ENCODE peak calls at places on chromosomes 4 and X, in four cellular contexts. N, I, Z and P are unnamed samples.
A peak's percentile ranks its signal among the peaks of the same experiment; 100 is the strongest.

GRCh38 chrX:153669174-153669890 is 4.3 kb downstream of the PNCK start:
- DNase-seq in N (peak; percentile 65), Z (no peak), I (no peak), P (peak; percentile 55)

GRCh38 chrX:53678667-53679066 is 7.9 kb downstream of the HUWE1 start:
- DNase-seq in N (peak; percentile 29), I (no peak), Z (no peak), P (peak; percentile 13)

GRCh38 chr4:106565727-106566126 is 197.1 kb upstream of the GIMD1 start:
- DNase-seq in Z (no peak), N (no peak), I (no peak), P (no peak)

GRCh38 chr4:98659106-98659592 is 738 bp upstream of the TSPAN5 start:
- DNase-seq in N (no peak), I (no peak), Z (no peak), P (peak; percentile 23)

GRCh38 chr4:108352664-108353308 is 184.1 kb upstream of the LEF1 start:
- DNase-seq in I (no peak), N (no peak), Z (no peak), P (no peak)

GRCh38 chr4:42655248-42655647 is 1.7 kb downstream of the ATP8A1 start:
- DNase-seq in N (no peak), Z (no peak), I (no peak), P (no peak)

GRCh38 chr4:46399440-46399839 is 9.5 kb upstream of the GABRA2 start:
- DNase-seq in Z (no peak), N (no peak), I (no peak), P (no peak)

GRCh38 chr4:113468165-113469022 is 293.1 kb downstream of the CAMK2D start:
- DNase-seq in Z (no peak), N (no peak), I (peak; percentile 63), P (peak; percentile 31)

GRCh38 chr4:109184421-109184956 is 118.0 kb downstream of the COL25A1 start:
- DNase-seq in I (no peak), N (no peak), Z (no peak), P (no peak)

GRCh38 chr4:180827610-180828009 is 1415.6 kb upstream of the TENM3 start:
- DNase-seq in Z (no peak), N (no peak), I (no peak), P (no peak)

GRCh38 chr4:110589297-110589696 is 33.6 kb downstream of the PITX2 start:
- DNase-seq in I (no peak), Z (no peak), N (no peak), P (no peak)

GRCh38 chr4:20203508-20203907 is 48.2 kb upstream of the SLIT2 start:
- DNase-seq in Z (no peak), I (no peak), N (no peak), P (no peak)

GRCh38 chrX:39012561-39013209 is 211.4 kb downstream of the MID1IP1 start:
- DNase-seq in Z (no peak), N (no peak), I (no peak), P (no peak)

GRCh38 chrX:19188566-19188965 is 66.3 kb upstream of the ADGRG2 start:
- DNase-seq in I (no peak), Z (no peak), N (no peak), P (no peak)

GRCh38 chr4:61202638-61203495 is 2.7 kb downstream of the ADGRL3 start:
- DNase-seq in I (no peak), Z (no peak), N (no peak), P (no peak)

GRCh38 chr4:156377036-156377700 is 423.5 kb upstream of the CTSO start:
- DNase-seq in N (no peak), Z (no peak), I (no peak), P (no peak)

GRCh38 chrX:39065051-39065871 is 264.0 kb downstream of the MID1IP1 start:
- DNase-seq in N (no peak), Z (no peak), I (no peak), P (no peak)

GRCh38 chr4:70892086-70892769 is 9.9 kb upstream of the MOB1B start:
- DNase-seq in I (no peak), Z (no peak), N (peak; percentile 42), P (no peak)

GRCh38 chr4:159837071-159837470 is 734.2 kb downstream of the RAPGEF2 start:
- DNase-seq in N (no peak), I (no peak), Z (no peak), P (no peak)

GRCh38 chr4:95158626-95159025 is 390.1 kb downstream of the UNC5C start:
- DNase-seq in Z (no peak), I (no peak), N (no peak), P (no peak)

GRCh38 chr4:968621-969394 is 4.6 kb downstream of the DGKQ start:
- DNase-seq in I (no peak), N (no peak), Z (no peak), P (no peak)

DNA sequence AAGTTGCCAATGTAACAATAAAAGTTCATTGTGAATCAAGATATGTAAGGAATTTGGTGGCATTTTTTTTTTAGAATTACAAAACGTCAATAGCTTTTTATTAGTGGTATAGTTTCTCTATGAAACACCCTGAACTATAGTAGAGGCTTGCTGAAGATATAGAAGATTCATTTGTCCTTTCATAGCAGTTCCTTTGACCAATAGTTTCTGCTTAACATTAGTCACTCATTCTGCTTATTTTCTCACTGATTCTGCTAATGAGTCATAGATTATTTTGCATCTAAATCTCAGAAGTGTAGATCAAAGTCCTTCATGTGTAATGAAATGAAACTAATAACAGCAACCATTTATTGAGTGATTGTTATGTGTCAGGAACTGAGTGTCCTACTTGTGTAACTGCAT is 205.0 kb upstream of the TET2 start:
- DNase-seq in I (no peak), N (no peak), Z (peak; percentile 37), P (no peak)
- TF ChIP-seq CHD4 in I (no peak), N (no peak), Z (no peak), P (no peak)

DNA sequence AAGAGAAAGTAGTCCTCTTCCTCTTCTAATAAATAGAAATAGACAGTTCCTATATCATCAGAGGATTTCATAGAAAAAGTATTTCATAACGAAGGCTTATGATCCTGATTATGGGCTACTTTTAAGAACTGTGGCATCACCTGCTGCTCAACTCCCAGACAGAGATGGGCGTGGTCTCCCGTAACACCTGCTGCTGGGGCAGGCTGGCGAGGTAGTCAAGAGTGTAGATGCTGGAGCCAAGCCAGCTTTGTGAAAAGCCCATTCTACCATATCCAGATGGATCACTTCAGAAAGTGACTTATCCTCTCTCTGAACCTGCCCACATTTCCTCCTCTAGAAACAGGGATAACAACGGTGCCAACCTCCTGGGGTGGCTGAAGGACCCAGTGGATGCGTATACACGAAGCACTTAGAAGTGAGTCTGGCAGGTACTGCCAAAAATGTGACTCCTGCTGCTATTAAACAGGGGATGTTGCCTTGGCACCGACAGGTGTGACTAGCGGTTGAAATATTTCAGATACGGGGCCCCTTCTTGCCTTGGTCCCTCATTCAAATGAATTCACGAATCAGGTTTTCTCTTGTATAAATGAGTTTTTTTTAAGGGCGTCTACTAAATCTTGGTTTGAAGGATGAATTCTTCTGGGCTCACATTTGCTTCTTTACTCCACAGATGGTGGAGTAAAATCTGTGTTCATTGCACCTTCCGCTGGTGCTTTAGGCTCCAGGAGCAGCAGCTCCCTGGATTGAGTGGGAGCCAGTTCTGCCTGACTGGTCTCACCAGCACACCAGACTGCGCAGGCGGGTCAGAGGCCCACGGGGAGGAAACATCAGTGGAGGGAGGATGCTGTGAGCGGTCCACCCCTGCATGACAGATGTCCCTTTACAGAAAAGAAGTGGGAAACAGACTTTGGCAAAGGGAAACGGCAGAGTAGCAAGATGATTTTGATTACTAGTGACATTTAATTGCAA is 95.7 kb downstream of the SORBS2 start:
- DNase-seq in I (no peak), Z (no peak), N (no peak), P (no peak)
- TF ChIP-seq EP300 in I (no peak), Z (no peak), N (no peak), P (no peak)

GRCh38 chrX:14694631-14695030 is 165.3 kb downstream of the GLRA2 start:
- DNase-seq in I (no peak), Z (no peak), N (no peak), P (no peak)
- TF ChIP-seq JUNB in I (no peak), Z (no peak), N (no peak), P (no peak)

GRCh38 chrX:16589211-16589610 is 60.7 kb upstream of the S100G start:
- DNase-seq in Z (no peak), N (no peak), I (no peak), P (peak; percentile 6)
- TF ChIP-seq CHD4 in Z (no peak), N (no peak), I (no peak), P (no peak)

DNA sequence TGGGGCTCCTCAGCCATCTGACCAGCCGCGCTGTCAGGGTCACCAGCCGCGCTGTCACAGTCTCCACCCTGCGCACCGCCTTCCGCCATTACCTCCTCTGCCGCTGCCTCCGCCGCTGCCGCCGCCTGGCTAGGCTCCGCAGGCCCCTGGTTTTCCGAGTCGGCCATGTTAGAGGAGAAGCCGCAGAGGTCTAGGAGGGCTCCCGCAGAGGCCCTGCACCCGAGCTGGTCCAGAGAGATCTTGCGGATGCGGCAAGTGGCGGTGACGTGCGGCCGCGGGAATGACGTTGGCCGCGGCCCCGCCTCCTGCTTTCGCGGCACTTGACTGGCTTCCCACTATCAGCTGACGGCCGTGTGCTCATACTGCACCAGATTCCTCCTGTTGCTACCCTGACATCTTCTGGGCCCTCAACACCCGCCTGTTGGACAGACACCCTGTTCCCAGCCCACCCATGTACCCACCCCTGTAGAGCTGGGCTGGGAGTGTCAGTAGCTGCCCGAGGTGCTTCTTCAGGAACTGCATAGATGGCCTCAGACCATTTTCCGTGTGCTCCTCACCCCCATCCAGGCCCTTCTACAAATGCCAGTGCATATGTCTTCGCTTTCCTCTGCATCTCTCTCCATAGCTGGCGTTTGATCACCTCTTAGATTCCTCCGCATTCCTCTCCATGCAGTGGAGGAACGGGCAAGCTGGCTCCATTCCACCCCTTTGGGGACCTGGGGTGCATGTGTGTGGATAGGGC is at the start of gene NAP1L5:
- DNase-seq in I (no peak), N (peak; percentile 74), Z (peak; percentile 7), P (peak; percentile 50)
- TF ChIP-seq EP300 in I (no peak), N (no peak), Z (no peak), P (no peak)

DNA sequence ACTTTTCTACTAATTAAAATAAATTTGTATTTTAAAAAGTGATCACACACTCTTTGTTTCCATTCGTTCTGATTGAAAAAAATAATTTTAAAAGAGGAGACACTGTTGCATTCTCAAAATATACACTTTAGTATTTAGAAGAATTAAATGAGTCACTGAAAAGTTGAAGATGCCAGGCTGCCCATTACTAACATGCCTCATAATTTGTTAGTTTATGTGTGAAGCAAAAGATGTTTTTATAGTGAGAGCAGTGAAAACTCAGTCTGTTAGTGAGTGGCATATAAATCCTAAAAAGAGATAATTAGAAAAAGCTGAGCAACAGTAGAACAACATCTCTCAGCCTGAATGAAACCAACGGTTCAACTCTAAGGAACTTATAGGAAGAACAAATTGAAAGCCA is 143.4 kb downstream of the CDS1 start:
- DNase-seq in Z (no peak), N (no peak), I (no peak), P (no peak)
- TF ChIP-seq JUNB in Z (no peak), N (no peak), I (no peak), P (no peak)

DNA sequence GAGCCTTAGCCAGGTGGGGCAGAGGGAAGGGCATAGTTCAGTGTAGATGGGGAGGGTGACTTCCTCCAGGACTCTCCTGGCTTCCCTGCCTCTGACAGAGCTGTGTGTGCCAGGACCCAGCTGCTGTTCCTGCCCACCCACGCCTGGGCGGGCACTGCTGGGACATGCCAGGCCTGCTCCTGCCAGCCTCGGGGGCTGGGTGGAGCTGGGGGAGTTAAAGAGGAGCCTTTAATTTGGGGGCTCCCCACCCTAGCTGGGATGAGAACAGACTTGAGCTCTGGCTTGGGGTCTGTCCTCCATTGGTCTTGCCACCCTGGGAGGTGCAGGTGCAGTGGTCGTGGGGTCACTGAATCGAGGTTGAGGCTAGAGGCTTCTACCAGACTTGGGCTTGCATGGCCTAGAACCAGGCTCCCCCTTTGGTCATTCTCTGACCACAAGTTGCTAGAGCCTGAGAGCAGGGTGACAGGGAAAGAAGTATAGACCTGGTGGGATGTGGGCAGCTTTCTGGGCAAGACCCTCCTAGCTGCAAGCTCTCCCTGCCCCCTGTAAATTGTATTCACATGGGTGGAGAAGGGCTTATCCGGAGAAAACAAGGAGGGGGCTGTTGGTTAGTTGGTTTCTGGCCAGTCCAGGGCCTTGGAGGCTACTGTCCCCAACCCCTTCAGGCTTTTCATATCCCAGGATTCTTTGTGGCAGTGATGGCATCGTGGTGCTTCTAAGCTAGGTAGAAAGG is 5.7 kb downstream of the EFNB1 start:
- DNase-seq in Z (no peak), N (no peak), I (no peak), P (no peak)
- TF ChIP-seq CHD4 in Z (no peak), N (no peak), I (no peak), P (no peak)